ENCODE peak calls at places on chromosomes 11 and 22, in seven cellular contexts. H is brain microvascular endothelial cell, A is hepatocyte, G is psoas muscle, X is neural progenitor cell, J is breast epithelium, K is cardiac muscle cell. F is an unnamed sample.

GRCh38 chr11:26929806-26930517 is 64.0 kb upstream of the FIBIN start:
- DNase-seq in K (no peak), X (no peak), H (no peak), J (no peak), G (no peak), A (no peak), F (no peak)

GRCh38 chr11:16820324-16821092 is 82.1 kb downstream of the C11orf58 start:
- DNase-seq in J (peak; percentile 80), X (peak; percentile 90), A (peak; percentile 85), K (peak; percentile 85), G (peak; percentile 86), H (peak; percentile 58), F (peak; percentile 78)

GRCh38 chr11:2804189-2804588 is 81.4 kb downstream of the CDKN1C start:
- DNase-seq in J (no peak), X (no peak), G (peak; percentile 35), K (no peak), A (no peak), H (no peak), F (no peak)

GRCh38 chr11:60344146-60344545 is 17.1 kb downstream of the MS4A6E start:
- DNase-seq in G (no peak), A (no peak), H (no peak), J (no peak), K (no peak), X (no peak), F (no peak)

GRCh38 chr11:35160248-35160820 is 21.4 kb downstream of the CD44 start:
- DNase-seq in X (no peak), G (no peak), J (no peak), K (no peak), H (no peak), A (no peak), F (no peak)

GRCh38 chr22:44210721-44211120 is 30.0 kb downstream of the PARVG start:
- DNase-seq in A (no peak), H (peak; percentile 31), X (no peak), K (no peak), G (no peak), J (no peak), F (peak; percentile 66)

GRCh38 chr22:27382947-27383346 is 418.6 kb downstream of the MN1 start:
- DNase-seq in X (no peak), G (no peak), H (no peak), K (no peak), J (no peak), A (no peak), F (no peak)

GRCh38 chr11:113932788-113933187 is 28.2 kb downstream of the HTR3B start:
- DNase-seq in J (no peak), A (no peak), G (no peak), X (no peak), K (no peak), H (no peak), F (no peak)

GRCh38 chr11:123082977-123083376 is 21.0 kb upstream of the HSPA8 start:
- DNase-seq in H (no peak), J (no peak), X (no peak), A (no peak), G (no peak), K (no peak), F (no peak)

GRCh38 chr22:42976534-42976933 is 38.4 kb downstream of the PACSIN2 start:
- DNase-seq in K (no peak), H (no peak), J (no peak), A (no peak), X (no peak), G (no peak), F (no peak)

GRCh38 chr11:62854013-62854824 is 14.8 kb upstream of the WDR74 start:
- DNase-seq in K (no peak), G (no peak), A (no peak), H (no peak), X (no peak), J (no peak), F (no peak)

GRCh38 chr11:93128574-93128973 is 69.2 kb downstream of the SLC36A4 start:
- DNase-seq in X (no peak), K (no peak), J (no peak), G (no peak), A (no peak), H (no peak), F (no peak)

GRCh38 chr11:1341928-1342524 is 32.6 kb upstream of the TOLLIP start:
- DNase-seq in K (no peak), X (no peak), J (no peak), H (peak; percentile 49), G (no peak), A (no peak), F (no peak)

GRCh38 chr22:22940961-22941605 is 53.5 kb downstream of the IGLL5 start:
- DNase-seq in G (no peak), J (no peak), A (no peak), K (no peak), X (no peak), H (no peak), F (no peak)

GRCh38 chr11:116928102-116928777 is 90.8 kb upstream of the APOA1 start:
- DNase-seq in H (no peak), K (no peak), A (no peak), G (no peak), X (no peak), J (no peak), F (no peak)

GRCh38 chr11:46112961-46113617 is 8.2 kb downstream of the PHF21A start:
- DNase-seq in H (peak; percentile 54), J (no peak), G (no peak), A (peak; percentile 72), X (peak; percentile 73), K (peak; percentile 62), F (peak; percentile 48)

GRCh38 chr11:67695606-67696005 is 21.2 kb upstream of the ALDH3B2 start:
- DNase-seq in A (no peak), X (no peak), G (no peak), H (no peak), J (no peak), K (no peak), F (no peak)

GRCh38 chr11:121591405-121592033 is 138.8 kb upstream of the SORL1-AS1 start:
- DNase-seq in A (peak; percentile 88), K (peak; percentile 83), H (peak; percentile 80), X (peak; percentile 84), G (no peak), J (peak; percentile 50), F (peak; percentile 80)

GRCh38 chr22:35376728-35377472 is 4.0 kb upstream of the HMOX1 start:
- DNase-seq in H (peak; percentile 96), J (peak; percentile 95), X (peak; percentile 98), A (peak; percentile 96), G (peak; percentile 95), K (peak; percentile 90), F (peak; percentile 98)

GRCh38 chr22:20672082-20672424 is 101.9 kb upstream of the SERPIND1 start:
- DNase-seq in X (no peak), A (no peak), H (no peak), K (no peak), J (no peak), G (no peak), F (no peak)

GRCh38 chr11:64654439-64654838 is 63.4 kb downstream of the SLC22A12 start:
- DNase-seq in A (no peak), J (no peak), G (no peak), H (no peak), X (no peak), K (no peak), F (no peak)

GRCh38 chr22:44577391-44578114 is 79.5 kb upstream of the RTL6 start:
- DNase-seq in J (no peak), X (no peak), A (no peak), G (peak; percentile 29), K (no peak), H (no peak), F (no peak)

GRCh38 chr11:70478194-70478890 is 80.0 kb downstream of the CTTN start:
- DNase-seq in K (no peak), G (no peak), A (no peak), J (no peak), X (no peak), H (no peak), F (no peak)

GRCh38 chr11:27120211-27120610 is 79.6 kb downstream of the BBOX1 start:
- DNase-seq in X (no peak), K (no peak), G (no peak), H (no peak), A (no peak), J (no peak), F (no peak)

GRCh38 chr11:57343825-57344224 is 5.7 kb downstream of the P2RX3 start:
- DNase-seq in X (no peak), K (peak; percentile 71), J (no peak), A (no peak), H (no peak), G (no peak), F (no peak)
- TF ChIP-seq CTCF in X (no peak), K (no peak), J (no peak), A (no peak), H (no peak), G (no peak), F (no peak)

DNA sequence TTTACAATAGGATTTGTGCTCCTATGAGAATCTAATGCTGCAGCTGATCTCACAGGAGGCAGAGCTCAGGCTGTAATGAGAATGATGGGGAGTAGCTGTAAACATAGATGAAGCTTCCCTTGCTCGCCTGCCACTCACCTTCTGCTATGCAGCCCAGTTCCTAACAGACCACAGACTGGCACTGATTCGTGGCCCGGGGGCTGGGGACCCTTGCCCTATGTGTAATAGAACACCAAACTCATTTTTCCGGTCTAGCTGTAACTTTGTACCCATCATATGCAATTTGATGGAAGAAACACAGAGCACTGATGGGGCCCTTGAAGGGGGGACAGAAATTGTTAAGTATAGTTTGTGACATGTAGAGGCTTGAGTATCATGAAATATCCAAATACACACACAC is 79.6 kb upstream of the OR5AK2 start:
- DNase-seq in H (no peak), X (no peak), J (no peak), K (no peak), A (no peak), G (no peak), F (no peak)
- TF ChIP-seq CTCF in H (no peak), X (no peak), J (no peak), K (no peak), A (no peak), G (no peak), F (no peak)

GRCh38 chr11:102518296-102519094 is 12.1 kb downstream of the MMP7 start:
- DNase-seq in G (no peak), J (peak; percentile 32), H (no peak), K (no peak), X (peak; percentile 3), A (no peak), F (no peak)
- TF ChIP-seq CTCF in G (no peak), J (no peak), H (no peak), K (no peak), X (peak; percentile 43), A (peak; percentile 16), F (peak; percentile 9)

DNA sequence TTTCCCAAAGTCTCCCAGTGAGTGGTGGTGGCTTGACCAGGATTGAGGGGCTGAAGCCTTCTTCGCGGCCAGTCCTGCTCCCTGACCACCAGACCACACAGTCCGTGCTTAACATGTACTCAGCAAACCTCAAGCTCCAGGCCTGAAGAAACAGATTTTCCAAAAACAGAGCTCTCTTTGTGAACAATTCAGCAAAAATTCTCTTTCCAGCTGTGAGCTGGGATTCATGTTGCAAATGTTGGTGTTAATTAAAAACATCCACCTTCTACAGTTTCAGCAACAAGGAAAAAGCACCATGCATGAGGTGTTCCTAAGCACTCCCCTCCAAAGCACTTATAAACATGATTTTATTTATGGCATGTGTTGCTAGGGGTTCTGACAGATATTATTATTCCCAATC is 129.5 kb downstream of the ETS1 start:
- DNase-seq in H (no peak), J (no peak), A (no peak), G (no peak), K (no peak), X (no peak), F (no peak)
- TF ChIP-seq CTCF in H (no peak), J (no peak), A (no peak), G (no peak), K (no peak), X (no peak), F (no peak)

GRCh38 chr11:88552377-88553029 is 215.0 kb upstream of the CTSC start:
- DNase-seq in H (peak; percentile 43), K (peak; percentile 72), J (no peak), X (peak; percentile 73), A (peak; percentile 71), G (no peak), F (peak; percentile 74)
- TF ChIP-seq CTCF in H (peak; percentile 90), K (peak; percentile 72), J (no peak), X (peak; percentile 83), A (peak; percentile 63), G (peak; percentile 52), F (peak; percentile 37)

F was measured in MCF 10A.